ENCODE peak calls at places on chromosomes 5 and 9, in seven cellular contexts. One of them, this sample, is unnamed.

GRCh38 chr5:172005708-172006377 is 595 bp downstream of the FBXW11 start:
- DNase-seq in HCT116: no peak
- DNase-seq in osteocyte: no peak
- DNase-seq in OCI-M1: peak; percentile 61
- DNase-seq in Kasumi-1: peak; percentile 21
- DNase-seq in foreskin fibroblast: no peak
- DNase-seq in dermis blood vessel endothelial cell: peak; percentile 45
- DNase-seq in this sample: peak; percentile 34

GRCh38 chr5:1471997-1472963 is 27.0 kb upstream of the SLC6A3 start:
- DNase-seq in HCT116: no peak
- DNase-seq in foreskin fibroblast: no peak
- DNase-seq in Kasumi-1: no peak
- DNase-seq in OCI-M1: no peak
- DNase-seq in osteocyte: no peak
- DNase-seq in dermis blood vessel endothelial cell: no peak
- DNase-seq in this sample: no peak

GRCh38 chr9:137920753-137921152 is 43.2 kb downstream of the CACNA1B start:
- DNase-seq in OCI-M1: no peak
- DNase-seq in osteocyte: no peak
- DNase-seq in HCT116: no peak
- DNase-seq in Kasumi-1: no peak
- DNase-seq in dermis blood vessel endothelial cell: no peak
- DNase-seq in foreskin fibroblast: no peak
- DNase-seq in this sample: no peak

GRCh38 chr5:7261049-7261448 is 134.9 kb upstream of the ADCY2 start:
- DNase-seq in dermis blood vessel endothelial cell: no peak
- DNase-seq in osteocyte: no peak
- DNase-seq in OCI-M1: peak; percentile 69
- DNase-seq in Kasumi-1: peak; percentile 54
- DNase-seq in foreskin fibroblast: peak; percentile 5
- DNase-seq in HCT116: no peak
- DNase-seq in this sample: peak; percentile 68

GRCh38 chr5:39639618-39640078 is 214.9 kb upstream of the DAB2 start:
- DNase-seq in osteocyte: no peak
- DNase-seq in Kasumi-1: no peak
- DNase-seq in dermis blood vessel endothelial cell: peak; percentile 18
- DNase-seq in HCT116: no peak
- DNase-seq in foreskin fibroblast: peak; percentile 53
- DNase-seq in OCI-M1: no peak
- DNase-seq in this sample: no peak

GRCh38 chr5:93477791-93478190 is 103.2 kb downstream of the NR2F1-AS1 start:
- DNase-seq in HCT116: no peak
- DNase-seq in foreskin fibroblast: no peak
- DNase-seq in OCI-M1: no peak
- DNase-seq in osteocyte: no peak
- DNase-seq in Kasumi-1: no peak
- DNase-seq in dermis blood vessel endothelial cell: no peak
- DNase-seq in this sample: no peak

GRCh38 chr5:54063817-54064216 is 246.6 kb downstream of the ARL15 start:
- DNase-seq in osteocyte: no peak
- DNase-seq in dermis blood vessel endothelial cell: no peak
- DNase-seq in Kasumi-1: no peak
- DNase-seq in HCT116: no peak
- DNase-seq in foreskin fibroblast: peak; percentile 69
- DNase-seq in OCI-M1: no peak
- DNase-seq in this sample: no peak

GRCh38 chr5:35082530-35082929 is 34.8 kb upstream of the AGXT2 start:
- DNase-seq in osteocyte: no peak
- DNase-seq in dermis blood vessel endothelial cell: no peak
- DNase-seq in HCT116: no peak
- DNase-seq in Kasumi-1: no peak
- DNase-seq in foreskin fibroblast: no peak
- DNase-seq in OCI-M1: no peak
- DNase-seq in this sample: no peak

This sample was measured in KBM-7.